ENCODE peak calls at places on chromosomes 1 and 21, in four cellular contexts. C is fibroblast of lung, W is cardiac muscle cell, R is Peyer's patch. O is an unnamed sample. For H3K36me3, the result is how much of the 10 kb centered on the place peaks cover.

GRCh38 chr1:91611498-91611917 is 110.9 kb downstream of the CDC7 start:
- DNase-seq in C (no peak), W (no peak), R (no peak), O (no peak)

GRCh38 chr1:169595764-169596711 is 9.8 kb upstream of the F5 start:
- DNase-seq in R (no peak), W (peak), C (peak), O (no peak)

GRCh38 chr1:54125671-54126070 is 27.1 kb downstream of the CDCP2 start:
- DNase-seq in R (no peak), W (peak), C (peak), O (no peak)

GRCh38 chr1:168360151-168360550 is 79.5 kb downstream of the TBX19 start:
- DNase-seq in C (no peak), R (no peak), W (peak), O (no peak)

GRCh38 chr1:204319462-204319861 is 40.3 kb downstream of the PLEKHA6 start:
- DNase-seq in R (no peak), C (peak), W (peak), O (no peak)

GRCh38 chr21:25850126-25850831 is 115.5 kb downstream of the GABPA start:
- DNase-seq in R (no peak), C (no peak), W (peak), O (no peak)

GRCh38 chr1:110476028-110476765 is 25.2 kb downstream of the PROK1 start:
- DNase-seq in W (peak), R (no peak), C (no peak), O (no peak)

GRCh38 chr1:167274061-167274460 is 53.4 kb downstream of the POU2F1 start:
- DNase-seq in R (no peak), W (no peak), C (no peak), O (no peak)

GRCh38 chr1:6009120-6010040 is 17.2 kb upstream of the NPHP4 start:
- DNase-seq in C (no peak), W (peak), R (no peak), O (no peak)

GRCh38 chr1:100924212-100924611 is 28.3 kb downstream of the SLC30A7 start:
- DNase-seq in C (peak), W (peak), R (no peak), O (no peak)

GRCh38 chr1:67749844-67750689 is 65.1 kb downstream of the GADD45A start:
- DNase-seq in R (no peak), W (peak), C (peak), O (no peak)

GRCh38 chr1:200896571-200897187 is 2.0 kb downstream of the INAVA start:
- DNase-seq in W (peak), R (no peak), C (no peak), O (no peak)

GRCh38 chr1:226983998-226984364 is 43.9 kb downstream of the COQ8A start:
- DNase-seq in W (no peak), C (no peak), R (no peak), O (no peak)

GRCh38 chr1:24526940-24527542 is 24.4 kb downstream of the RCAN3 start:
- DNase-seq in C (peak), R (peak), W (peak), O (no peak)

GRCh38 chr1:76125441-76126215 is 51.1 kb downstream of the ST6GALNAC3 start:
- DNase-seq in R (no peak), W (no peak), C (no peak), O (no peak)

GRCh38 chr1:147612366-147612765 is 58.0 kb downstream of the ACP6 start:
- DNase-seq in W (no peak), C (no peak), R (no peak), O (no peak)

GRCh38 chr1:167401260-167401873 is 117.0 kb downstream of the CD247 start:
- DNase-seq in C (peak), R (peak), W (peak), O (peak)

GRCh38 chr1:84436907-84437667 is 38.8 kb downstream of the DNASE2B start:
- DNase-seq in C (no peak), W (no peak), R (no peak), O (no peak)

GRCh38 chr1:180603223-180603849 is 28.5 kb upstream of the XPR1 start:
- DNase-seq in R (no peak), C (no peak), W (no peak), O (no peak)

GRCh38 chr1:69671363-69672010 is 103.8 kb downstream of the LRRC7 start:
- DNase-seq in W (no peak), R (no peak), C (no peak), O (no peak)

GRCh38 chr1:160575112-160575664 is 4.1 kb downstream of the CD84 start:
- DNase-seq in W (no peak), C (no peak), R (peak), O (no peak)

GRCh38 chr1:60828944-60829343 is 253.4 kb upstream of the NFIA start:
- DNase-seq in C (no peak), R (no peak), W (no peak), O (no peak)

GRCh38 chr1:46749921-46750404 is 31.0 kb upstream of the EFCAB14 start:
- DNase-seq in R (no peak), W (peak), C (no peak), O (no peak)

GRCh38 chr1:164774819-164775654 is 216.1 kb downstream of the PBX1 start:
- DNase-seq in R (no peak), W (no peak), C (no peak), O (no peak)

GRCh38 chr1:10726355-10726754 is 70.1 kb downstream of the CASZ1 start:
- DNase-seq in W (no peak), R (no peak), C (no peak), O (no peak)

GRCh38 chr1:228836427-228836826 is 101.1 kb downstream of the RHOU start:
- DNase-seq in R (no peak), W (no peak), C (no peak), O (no peak)

GRCh38 chr1:107415241-107415640 is 274.4 kb downstream of the NTNG1 start:
- DNase-seq in R (no peak), C (no peak), W (peak), O (no peak)

GRCh38 chr1:206094024-206094423 is 23.2 kb downstream of the AVPR1B start:
- DNase-seq in R (no peak), W (no peak), C (no peak), O (no peak)

GRCh38 chr1:231951399-231951798 is 324.8 kb downstream of the DISC1 start:
- DNase-seq in R (no peak), C (no peak), W (no peak), O (no peak)

GRCh38 chr1:154736840-154737239 is 128.9 kb upstream of the ADAR start:
- DNase-seq in R (no peak), W (peak), C (no peak), O (no peak)

GRCh38 chr1:86449103-86449502 is 19.6 kb upstream of the CLCA1 start:
- DNase-seq in W (no peak), R (no peak), C (no peak), O (no peak)

DNA sequence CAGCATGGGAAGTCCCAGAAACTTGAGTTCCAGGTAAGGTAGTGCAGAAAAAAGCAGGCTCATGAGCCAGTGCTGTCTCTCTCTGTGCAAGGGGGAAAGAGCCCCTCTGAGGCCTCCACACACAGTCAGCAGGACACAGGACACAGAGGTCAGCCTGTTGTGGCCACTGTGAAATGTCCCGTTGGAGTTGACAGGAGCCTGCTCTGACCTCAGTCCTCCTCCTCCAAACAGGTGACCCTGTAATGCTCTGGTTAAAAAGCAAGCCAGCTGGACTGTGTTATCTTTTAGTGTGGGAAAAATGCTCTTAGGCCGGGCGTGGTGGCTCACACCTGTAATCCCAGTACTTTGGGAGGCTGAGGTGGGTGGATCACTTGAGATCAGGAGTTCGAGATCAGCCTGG is 24.2 kb upstream of the GPR157 start:
- DNase-seq in W (no peak), R (no peak), C (no peak), O (no peak)
- H3K4me3 ChIP-seq in W (no peak), R (no peak), C (no peak), O (no peak)

DNA sequence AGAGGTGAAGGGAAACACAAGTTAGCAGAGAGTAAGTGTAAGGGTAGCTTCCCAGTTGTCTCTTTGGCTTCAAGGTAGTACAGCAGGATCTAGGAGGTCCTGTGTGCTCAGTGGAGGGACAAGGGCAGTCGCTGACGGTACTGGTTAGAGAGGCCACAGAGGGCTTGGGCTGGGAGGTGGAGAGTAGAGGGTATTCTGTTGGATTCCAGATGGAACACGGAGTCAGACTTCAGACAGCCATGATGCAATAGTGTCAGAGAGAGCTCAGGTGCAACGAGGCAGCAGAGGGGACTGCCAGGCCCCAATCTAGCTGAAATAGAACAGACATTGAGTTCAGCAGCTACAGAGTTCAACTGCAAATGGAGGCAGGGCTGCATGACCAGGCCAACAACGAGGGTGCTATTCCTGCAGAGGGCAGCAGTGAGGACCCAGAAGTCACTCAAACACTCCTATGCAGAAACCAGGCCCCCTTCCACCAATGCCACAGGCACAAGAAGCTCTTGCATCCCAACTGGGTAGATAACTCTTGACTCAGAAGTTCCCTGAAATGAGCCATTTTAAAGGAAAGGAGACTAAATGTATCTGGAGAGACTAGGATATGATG is 325.0 kb upstream of the ESRRG start:
- DNase-seq in R (no peak), W (peak), C (no peak), O (no peak)
- TF ChIP-seq CTCF in R (no peak), W (peak), C (peak), O (peak)

DNA sequence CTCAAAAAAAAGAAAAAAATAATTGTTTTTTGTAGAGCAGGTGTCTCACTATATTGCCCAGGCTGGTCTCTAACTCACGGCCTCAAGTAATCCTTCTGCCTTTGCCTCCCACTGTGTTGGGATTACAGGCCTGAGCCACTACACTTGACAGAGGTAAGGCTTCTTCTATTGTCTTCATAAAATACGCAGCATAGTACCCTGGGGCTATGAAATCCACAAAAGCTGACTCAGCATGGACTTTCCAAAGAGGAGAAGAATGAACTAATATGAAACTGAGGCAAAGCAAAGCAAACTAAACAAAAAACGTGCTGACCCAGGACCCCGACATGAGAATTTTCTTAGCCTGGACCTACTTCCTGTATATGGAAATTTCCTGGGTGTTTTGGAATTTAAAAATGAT is 18.5 kb upstream of the ATP13A2 start:
- DNase-seq in C (no peak), W (no peak), R (no peak), O (no peak)
- H3K36me3 ChIP-seq in C (under half), W (half or more), R (under half), O (under half)

GRCh38 chr1:199152676-199153075 is 513.8 kb downstream of the PTPRC start:
- DNase-seq in W (no peak), R (no peak), C (no peak), O (no peak)
- H3K4me3 ChIP-seq in W (no peak), R (no peak), C (no peak), O (no peak)

DNA sequence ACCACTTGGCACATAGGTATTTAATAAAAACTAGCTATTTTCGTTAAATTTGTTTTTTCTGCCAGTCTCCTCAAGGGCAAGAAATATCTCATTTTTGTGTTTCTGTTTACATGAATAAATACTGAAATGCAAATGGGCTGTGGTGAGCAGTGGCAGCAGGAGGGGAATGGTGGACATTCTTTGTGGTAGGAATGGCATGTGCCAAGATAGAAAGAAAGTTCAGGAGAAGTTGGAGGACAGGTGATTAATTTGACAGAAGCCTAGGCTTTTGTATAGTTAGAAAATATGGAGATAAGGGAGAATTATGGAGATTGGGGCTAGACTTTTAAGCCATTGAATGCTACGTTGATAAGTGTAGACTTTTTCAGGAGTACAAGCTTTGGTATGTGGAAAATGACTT is 8.6 kb downstream of the RAP1A start:
- DNase-seq in R (no peak), W (peak), C (no peak), O (no peak)
- TF ChIP-seq CTCF in R (no peak), W (no peak), C (no peak), O (no peak)

DNA sequence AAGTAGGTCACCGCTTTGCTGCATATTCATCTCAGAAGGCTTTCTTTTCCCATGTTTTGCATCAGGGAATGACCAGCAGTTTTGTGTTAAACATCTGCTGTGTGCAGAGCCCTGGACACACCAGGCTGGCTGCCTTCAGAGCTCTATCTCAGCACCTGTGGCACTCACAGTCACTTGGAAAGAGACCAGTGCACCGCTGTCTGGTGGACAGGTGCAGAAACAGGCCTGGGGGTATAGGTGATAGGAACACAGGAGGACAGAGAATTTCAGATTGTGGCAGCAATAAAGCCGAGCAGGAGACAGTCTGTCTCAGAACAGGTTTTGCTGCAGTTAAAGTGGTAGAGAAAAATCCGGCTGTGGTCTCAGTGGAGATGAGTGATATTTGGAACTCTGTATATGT is 24.0 kb downstream of the VANGL1 start:
- DNase-seq in W (no peak), R (no peak), C (no peak), O (no peak)
- H3K36me3 ChIP-seq in W (under half), R (under half), C (under half), O (under half)

O was measured in GM06990.